ENCODE peak calls at places on chromosomes 6 and 20, in five cellular contexts. Z is neuronal stem cell, R is H1, C is H9, Y is mesenchymal stem cell. P is an unnamed sample.

GRCh38 chr6:168157272-168158007 is 78.4 kb upstream of the FRMD1 start:
- DNase-seq in Z (no peak), R (peak), C (peak), Y (peak), P (peak)

GRCh38 chr20:43379239-43379917 is 78.3 kb upstream of the SRSF6 start:
- DNase-seq in Z (no peak), R (no peak), C (no peak), Y (no peak), P (peak)

GRCh38 chr20:56573989-56574388 is 40.9 kb downstream of the FAM209B start:
- DNase-seq in Z (no peak), R (no peak), C (no peak), Y (no peak), P (no peak)

GRCh38 chr20:10332656-10333421 is 101.2 kb downstream of the MKKS start:
- DNase-seq in Z (no peak), R (no peak), C (no peak), Y (no peak), P (no peak)

GRCh38 chr20:49149281-49150045 is 38.7 kb downstream of the STAU1 start:
- DNase-seq in Z (no peak), R (no peak), C (no peak), Y (no peak), P (no peak)

GRCh38 chr6:8549381-8549780 is 114.0 kb upstream of the SLC35B3 start:
- DNase-seq in Z (no peak), R (no peak), C (no peak), Y (no peak), P (peak)

GRCh38 chr6:14108571-14109410 is 8.8 kb upstream of the CD83 start:
- DNase-seq in Z (no peak), R (no peak), C (no peak), Y (no peak), P (peak)

GRCh38 chr6:33583591-33584155 is 3.6 kb upstream of the BAK1 start:
- DNase-seq in Z (no peak), R (peak), C (peak), Y (peak), P (no peak)

GRCh38 chr20:18276821-18277220 is 11.5 kb upstream of the ZNF133 start:
- DNase-seq in Z (peak), R (peak), C (peak), Y (peak), P (peak)

GRCh38 chr6:148954461-148954860 is 207.6 kb downstream of the UST start:
- DNase-seq in Z (no peak), R (no peak), C (no peak), Y (peak), P (no peak)

GRCh38 chr6:148952147-148953041 is 205.6 kb downstream of the UST start:
- DNase-seq in Z (no peak), R (no peak), C (no peak), Y (no peak), P (no peak)

GRCh38 chr6:148959008-148959407 is 212.2 kb downstream of the UST start:
- DNase-seq in Z (no peak), R (no peak), C (no peak), Y (no peak), P (no peak)

GRCh38 chr6:148951662-148952061 is 204.8 kb downstream of the UST start:
- DNase-seq in Z (no peak), R (no peak), C (no peak), Y (no peak), P (no peak)

DNA sequence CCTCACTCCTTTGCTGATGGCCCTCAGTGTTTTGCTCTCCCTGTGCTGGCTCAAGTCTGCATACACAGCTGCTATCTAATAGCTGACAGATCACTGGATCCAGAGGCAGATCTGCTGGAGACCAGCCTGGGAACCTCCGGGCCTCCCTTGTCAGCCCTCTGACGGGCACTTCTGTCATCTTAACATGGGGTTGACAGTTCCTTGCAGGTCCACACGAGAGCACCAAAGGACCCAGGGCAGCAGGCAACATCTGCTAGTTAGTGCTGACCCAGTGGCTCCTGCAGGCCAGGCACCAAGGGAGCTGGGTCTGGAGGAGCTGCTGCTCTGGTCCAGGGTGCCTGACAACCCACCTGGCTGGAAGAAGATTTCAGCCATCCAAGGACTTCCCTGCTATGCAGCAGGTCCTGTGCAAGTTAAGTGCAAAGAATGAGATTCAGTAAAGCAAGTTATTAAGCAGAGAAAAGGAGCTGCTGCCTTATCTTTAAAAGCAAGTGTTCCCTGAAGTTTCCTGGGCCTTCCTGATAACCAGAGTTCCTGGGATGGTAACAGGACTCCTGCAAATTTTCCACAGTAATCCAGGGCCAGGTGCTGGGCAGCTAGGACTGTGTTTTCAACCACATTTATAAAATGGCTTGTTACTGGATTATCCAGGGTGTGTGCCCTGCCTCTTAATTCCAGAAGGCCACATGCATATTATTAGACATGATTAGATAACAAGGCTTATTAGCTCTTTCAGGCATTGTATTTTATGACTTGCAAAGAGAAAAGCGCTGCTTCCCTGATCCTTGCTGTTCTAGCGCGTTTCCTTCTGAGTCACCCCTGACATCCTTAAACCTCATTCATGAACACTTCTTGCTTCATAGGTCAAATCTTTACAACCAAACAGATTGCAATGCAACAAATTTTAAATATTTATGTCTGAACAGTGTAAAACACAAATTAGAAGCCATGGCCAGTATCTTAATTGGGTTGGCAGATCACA is 208.4 kb downstream of the UST start:
- DNase-seq in Z (no peak), R (no peak), C (no peak), Y (peak), P (no peak)
- H3K14ac ChIP-seq in Z (no peak), R (no peak), C (no peak), Y (no peak), P (no peak)

GRCh38 chr6:106247293-106247692 is 78.3 kb downstream of the ATG5 start:
- DNase-seq in Z (no peak), R (no peak), C (no peak), Y (no peak), P (no peak)
- H2BK12ac ChIP-seq in Z (no peak), R (no peak), C (no peak), Y (no peak), P (no peak)

DNA sequence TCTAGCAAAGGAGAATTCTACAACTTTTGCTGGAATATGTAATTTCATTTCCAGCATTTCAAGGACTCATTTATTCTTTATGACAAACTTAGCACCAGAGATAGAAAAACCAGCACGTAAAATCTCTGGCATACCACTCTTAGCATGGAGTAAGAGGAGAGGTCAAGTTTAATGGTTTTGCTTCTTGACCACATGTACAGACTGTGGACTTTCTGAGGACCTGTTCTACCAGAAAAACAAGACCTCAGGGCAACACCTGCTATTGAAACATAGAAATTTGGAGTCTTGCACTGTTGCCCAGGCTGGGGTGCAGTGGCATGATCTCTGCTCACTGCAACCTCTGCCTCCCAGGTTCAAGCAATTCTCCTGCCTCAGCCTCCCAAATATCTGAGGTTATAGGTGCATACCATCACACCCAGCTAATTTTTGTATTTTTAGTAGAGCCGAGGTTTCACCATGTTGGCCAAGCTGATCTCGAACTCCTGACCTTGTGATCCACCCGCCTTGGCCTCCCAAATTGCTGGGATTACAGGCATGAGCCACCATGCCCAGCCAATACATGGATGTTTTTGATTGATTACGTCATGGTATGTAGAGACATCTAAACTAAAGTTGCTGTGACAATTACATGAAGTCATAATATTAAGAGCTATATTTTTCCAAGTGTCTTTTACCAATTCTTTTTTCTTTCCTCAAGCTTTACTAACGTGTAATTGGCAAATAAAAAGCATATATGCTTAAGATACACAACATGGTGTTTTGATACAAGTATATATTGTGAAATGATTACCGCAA is 36.1 kb downstream of the CRYBG1 start:
- DNase-seq in Z (no peak), R (no peak), C (no peak), Y (no peak), P (peak)
- H3K14ac ChIP-seq in Z (no peak), R (no peak), C (no peak), Y (no peak), P (no peak)

GRCh38 chr6:12645941-12646340 is 70.6 kb upstream of the PHACTR1 start:
- DNase-seq in Z (no peak), R (no peak), C (no peak), Y (no peak), P (no peak)
- H2BK12ac ChIP-seq in Z (no peak), R (no peak), C (no peak), Y (no peak), P (no peak)

GRCh38 chr20:64222851-64223525 is 32.6 kb upstream of the PCMTD2 start:
- DNase-seq in Z (no peak), R (no peak), C (no peak), Y (no peak), P (no peak)

GRCh38 chr20:64224344-64225165 is 31.0 kb upstream of the PCMTD2 start:
- DNase-seq in Z (no peak), R (no peak), C (no peak), Y (peak), P (no peak)

GRCh38 chr20:64222273-64222672 is 33.3 kb upstream of the PCMTD2 start:
- DNase-seq in Z (no peak), R (no peak), C (no peak), Y (peak), P (peak)

GRCh38 chr20:64225166-64225595 is 30.4 kb upstream of the PCMTD2 start:
- DNase-seq in Z (no peak), R (no peak), C (no peak), Y (no peak), P (no peak)

GRCh38 chr20:64223526-64224067 is 32.0 kb upstream of the PCMTD2 start:
- DNase-seq in Z (peak), R (peak), C (peak), Y (peak), P (no peak)
- H3K14ac ChIP-seq in Z (peak), R (no peak), C (peak), Y (no peak), P (no peak)

DNA sequence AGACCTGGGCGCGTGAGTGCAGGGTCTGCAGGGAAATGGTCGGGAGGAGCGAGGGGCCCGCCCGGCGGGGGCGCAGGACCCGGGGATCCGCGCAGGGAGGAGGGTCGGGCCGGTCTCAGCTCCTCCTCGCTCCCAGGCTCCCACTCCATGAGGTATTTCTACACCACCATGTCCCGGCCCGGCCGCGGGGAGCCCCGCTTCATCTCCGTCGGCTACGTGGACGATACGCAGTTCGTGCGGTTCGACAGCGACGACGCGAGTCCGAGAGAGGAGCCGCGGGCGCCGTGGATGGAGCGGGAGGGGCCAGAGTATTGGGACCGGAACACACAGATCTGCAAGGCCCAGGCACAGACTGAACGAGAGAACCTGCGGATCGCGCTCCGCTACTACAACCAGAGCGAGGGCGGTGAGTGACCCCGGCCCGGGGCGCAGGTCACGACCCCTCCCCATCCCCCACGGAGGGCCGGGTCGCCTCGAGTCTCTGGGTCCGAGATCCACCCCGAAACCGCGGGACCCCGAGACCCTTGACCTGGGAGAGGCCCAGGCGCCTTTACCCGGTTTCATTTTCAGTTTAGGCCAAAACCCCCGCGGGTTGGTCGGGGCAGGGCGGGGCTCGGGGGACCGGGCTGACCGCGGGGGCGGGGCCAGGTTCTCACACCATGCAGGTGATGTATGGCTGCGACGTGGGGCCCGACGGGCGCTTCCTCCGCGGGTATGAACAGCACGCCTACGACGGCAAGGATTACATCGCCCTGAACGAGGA is 54.3 kb upstream of the HLA-A start:
- DNase-seq in Z (peak), R (peak), C (peak), Y (peak), P (peak)
- H2BK12ac ChIP-seq in Z (peak), R (no peak), C (no peak), Y (no peak), P (no peak)

DNA sequence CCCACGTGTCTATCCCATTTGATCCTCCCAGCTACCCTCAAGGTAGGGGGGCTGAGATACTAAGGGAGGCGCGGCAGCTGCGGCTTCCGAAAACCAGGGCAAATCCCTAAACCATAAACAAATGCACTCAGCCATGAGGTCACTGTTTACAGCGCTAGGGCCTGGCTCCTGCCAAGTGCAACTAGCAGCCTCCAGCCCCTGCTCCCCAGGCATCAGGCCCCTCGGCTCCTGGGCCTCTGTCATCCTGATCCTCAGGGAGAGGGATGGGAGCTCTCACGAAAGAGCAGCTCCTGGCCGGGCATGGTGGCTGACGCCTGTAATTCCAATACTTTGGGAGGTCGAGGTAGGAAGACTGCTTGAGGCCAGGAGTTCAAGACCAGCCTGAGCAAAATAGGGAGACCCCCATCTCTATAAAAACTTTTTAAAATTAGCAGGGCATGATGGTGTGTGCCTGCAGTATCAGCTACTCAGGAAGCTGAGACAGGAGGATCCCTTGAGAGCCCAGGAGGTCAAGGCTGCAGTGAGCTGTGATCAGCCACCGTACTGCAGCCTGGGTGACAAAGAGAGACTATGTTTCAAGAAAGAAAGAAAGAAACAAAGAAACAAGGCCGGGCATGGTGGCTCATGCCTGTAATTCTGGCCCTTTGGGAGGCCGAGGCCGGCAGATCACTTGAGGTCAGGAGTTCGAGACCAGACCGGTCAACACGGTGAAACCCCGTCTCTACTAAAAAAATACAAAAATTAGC is 42.5 kb upstream of the TLDC2 start:
- DNase-seq in Z (no peak), R (no peak), C (no peak), Y (peak), P (no peak)
- H3K14ac ChIP-seq in Z (peak), R (no peak), C (no peak), Y (no peak), P (no peak)

DNA sequence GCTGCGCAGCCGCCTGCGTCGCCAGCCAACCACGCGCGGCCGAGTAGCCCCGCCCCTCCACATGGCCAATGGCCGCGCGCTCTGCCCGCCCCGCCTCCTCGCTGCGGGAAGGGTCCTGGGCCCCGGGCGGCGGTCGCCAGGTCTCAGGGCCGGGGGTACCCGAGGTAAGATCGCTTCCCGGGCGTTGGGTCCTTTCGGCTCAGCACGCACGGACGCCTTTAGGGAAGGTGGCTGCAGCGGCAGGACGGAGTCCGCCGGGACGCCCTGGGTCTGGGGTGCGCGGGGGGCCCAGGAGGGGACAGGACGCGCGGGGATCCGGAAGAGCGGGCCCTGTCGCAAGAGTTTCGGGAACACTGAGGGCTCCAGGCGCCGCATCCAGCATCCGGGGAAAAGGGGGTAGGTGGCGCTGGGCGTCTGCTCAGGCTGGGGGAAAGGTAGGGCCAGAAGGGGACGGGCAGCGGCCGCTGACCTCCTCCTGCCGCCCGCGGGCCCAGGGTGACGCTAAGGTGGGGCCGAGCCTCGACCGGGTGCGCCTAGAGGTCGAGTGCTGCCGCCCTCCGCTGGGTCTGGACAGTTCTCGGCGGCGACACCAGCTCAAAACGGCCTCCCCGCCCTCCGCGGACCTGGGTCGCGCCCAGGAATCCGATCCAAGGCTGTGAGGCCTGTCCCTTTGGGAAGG is at the start of gene MAVS:
- DNase-seq in Z (peak), R (peak), C (peak), Y (peak), P (peak)
- H2BK12ac ChIP-seq in Z (peak), R (peak), C (no peak), Y (peak), P (peak)

DNA sequence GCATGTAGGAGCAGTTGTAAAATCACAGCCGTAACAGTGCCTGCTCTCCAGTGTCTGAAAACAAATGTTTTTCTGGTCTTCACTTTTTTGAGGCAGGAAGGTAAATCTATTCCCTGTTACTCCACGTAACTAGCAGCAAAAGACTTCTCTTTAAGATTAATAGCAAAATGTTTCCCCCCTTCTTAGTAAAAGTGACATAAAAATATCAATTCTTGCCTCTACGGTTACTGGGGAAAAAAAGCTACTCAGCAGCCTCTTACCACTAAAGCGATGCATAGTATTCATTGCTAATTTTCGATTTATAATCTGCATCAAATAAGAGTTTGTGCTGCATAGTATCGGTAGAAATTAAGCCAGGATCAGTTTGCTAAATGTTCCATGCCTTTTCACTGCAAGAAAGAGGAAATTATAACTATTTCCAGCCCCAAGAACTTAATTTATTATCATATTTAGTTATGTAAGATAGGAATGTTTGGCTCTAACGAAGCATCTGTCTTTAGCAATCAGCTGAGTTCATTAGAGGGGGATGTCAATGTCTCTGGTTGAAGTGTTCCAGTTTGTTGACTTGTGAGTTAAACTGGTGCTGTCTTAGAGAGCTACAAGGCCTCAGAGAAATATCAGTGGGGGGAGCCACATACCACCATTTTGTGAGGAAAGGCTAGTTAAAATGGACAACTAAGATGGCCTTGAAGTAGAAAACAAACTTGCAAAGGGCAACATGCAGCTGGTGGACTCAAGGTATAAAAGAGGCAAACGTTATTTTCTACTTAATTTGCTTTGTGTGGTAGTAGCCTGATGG is 630 bp upstream of the TSPYL1 start:
- DNase-seq in Z (no peak), R (no peak), C (no peak), Y (peak), P (no peak)
- H3K14ac ChIP-seq in Z (no peak), R (no peak), C (peak), Y (no peak), P (no peak)

GRCh38 chr6:43943099-43943766 is 173.2 kb downstream of the VEGFA start:
- DNase-seq in Z (no peak), R (no peak), C (peak), Y (no peak), P (no peak)
- H2BK12ac ChIP-seq in Z (no peak), R (no peak), C (no peak), Y (no peak), P (no peak)